ENCODE peak calls at places on chromosomes 13 and 19, in six cellular contexts. U is IMR-90, M is mesenchymal stem cell, O is neuronal stem cell, Z is H1, V is trophoblast cell. A is an unnamed sample. For H3K36me3, the result is how much of the 10 kb centered on the place peaks cover.

GRCh38 chr13:69319659-69320058 is 788.0 kb upstream of the ATXN8OS start:
- DNase-seq in Z (no peak), O (no peak), M (peak), V (no peak), U (no peak), A (no peak)

GRCh38 chr13:113411216-113412023 is 41.9 kb downstream of the ADPRHL1 start:
- DNase-seq in O (no peak), M (peak), V (peak), U (peak), Z (no peak), A (no peak)

GRCh38 chr13:79353698-79354097 is 52.4 kb downstream of the RBM26 start:
- DNase-seq in M (peak), U (no peak), O (no peak), Z (no peak), V (no peak), A (no peak)

GRCh38 chr19:52237771-52238400 is 31.5 kb upstream of the ZNF766 start:
- DNase-seq in V (peak), U (peak), Z (peak), O (peak), M (peak), A (peak)

GRCh38 chr19:1648156-1648925 is 4.1 kb downstream of the TCF3 start:
- DNase-seq in M (no peak), U (no peak), O (no peak), V (no peak), Z (no peak), A (no peak)

GRCh38 chr19:46661735-46662592 is 982 bp upstream of the DACT3 start:
- DNase-seq in O (peak), M (peak), U (peak), Z (peak), V (peak), A (peak)

GRCh38 chr19:38666662-38667448 is 19.4 kb downstream of the ACTN4 start:
- DNase-seq in O (peak), M (peak), Z (no peak), U (peak), V (no peak), A (peak)

GRCh38 chr19:19661675-19662251 is 1.7 kb downstream of the ATP13A1 start:
- DNase-seq in V (peak), U (no peak), O (no peak), M (no peak), Z (peak), A (peak)

GRCh38 chr19:31015778-31016177 is 333.5 kb downstream of the TSHZ3 start:
- DNase-seq in U (no peak), Z (no peak), V (no peak), O (no peak), M (no peak), A (peak)

GRCh38 chr19:49468746-49469447 is 5.1 kb upstream of the FLT3LG start:
- DNase-seq in U (no peak), Z (peak), O (no peak), M (peak), V (peak), A (peak)

GRCh38 chr13:101425623-101426022 is 9.3 kb upstream of the NALCN start:
- DNase-seq in O (no peak), U (no peak), M (no peak), V (no peak), Z (no peak), A (peak)

GRCh38 chr19:10260141-10260584 is 8.1 kb downstream of the MRPL4 start:
- DNase-seq in U (no peak), M (no peak), Z (no peak), V (no peak), O (no peak), A (no peak)

GRCh38 chr13:21538753-21539152 is 65.2 kb downstream of the MICU2 start:
- DNase-seq in O (no peak), Z (no peak), M (no peak), U (no peak), V (no peak), A (no peak)

GRCh38 chr13:105552078-105552477 is 983.4 kb downstream of the EFNB2 start:
- DNase-seq in V (no peak), M (no peak), O (no peak), U (no peak), Z (no peak), A (no peak)

GRCh38 chr13:30334663-30335386 is 27.5 kb upstream of the KATNAL1 start:
- DNase-seq in V (peak), Z (peak), M (no peak), O (peak), U (peak), A (peak)

GRCh38 chr19:32677657-32678056 is 2.0 kb downstream of the RGS9BP start:
- DNase-seq in U (no peak), V (no peak), M (peak), Z (no peak), O (peak), A (peak)

GRCh38 chr19:40713939-40714338 is 2.7 kb downstream of the COQ8B start:
- DNase-seq in V (no peak), Z (no peak), U (no peak), O (no peak), M (no peak), A (no peak)

GRCh38 chr19:29940971-29941585 is 961 bp upstream of the URI1 start:
- DNase-seq in V (no peak), U (no peak), O (no peak), Z (no peak), M (no peak), A (no peak)
- H3K23ac ChIP-seq in V (no peak), U (no peak), O (no peak), Z (no peak), M (no peak), A (no peak)

GRCh38 chr13:93355094-93355493 is 128.5 kb downstream of the GPC6 start:
- DNase-seq in U (no peak), Z (no peak), V (no peak), M (no peak), O (no peak), A (no peak)

DNA sequence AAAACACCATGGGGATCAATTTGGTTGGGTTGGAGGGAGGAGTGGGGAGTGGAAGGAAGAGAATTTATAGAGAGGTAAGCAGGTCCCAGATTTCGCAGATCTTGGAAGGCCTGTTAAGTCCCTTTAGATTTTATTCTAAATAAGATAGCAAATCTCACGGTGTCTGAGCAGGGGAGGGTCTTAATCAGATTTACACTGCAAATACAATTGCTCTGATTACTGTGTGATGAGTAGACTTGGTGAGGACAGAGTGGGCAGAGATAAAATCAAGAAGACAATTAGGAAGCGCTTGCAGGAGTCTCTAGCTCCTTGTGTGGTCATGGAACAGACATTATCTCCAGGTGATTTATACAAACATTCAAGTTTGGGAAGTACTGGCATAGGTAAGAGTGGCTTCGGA is 126.0 kb downstream of the GPC6 start:
- DNase-seq in Z (no peak), V (no peak), U (no peak), M (no peak), O (no peak), A (peak)
- H3K36me3 ChIP-seq in Z (under half), V (under half), U (under half), M (under half), O (under half), A (under half)

GRCh38 chr19:3684817-3685410 is 15.4 kb downstream of the PIP5K1C start:
- DNase-seq in M (no peak), U (no peak), Z (no peak), V (no peak), O (no peak), A (no peak)

GRCh38 chr19:3687774-3688706 is 12.2 kb downstream of the PIP5K1C start:
- DNase-seq in V (peak), M (no peak), O (no peak), U (no peak), Z (no peak), A (peak)

GRCh38 chr19:3690551-3691371 is 9.5 kb downstream of the PIP5K1C start:
- DNase-seq in O (no peak), U (no peak), V (no peak), Z (no peak), M (no peak), A (no peak)

GRCh38 chr19:3683866-3684816 is 16.1 kb downstream of the PIP5K1C start:
- DNase-seq in Z (no peak), O (no peak), M (peak), U (peak), V (peak), A (peak)

GRCh38 chr19:3687393-3687773 is 12.9 kb downstream of the PIP5K1C start:
- DNase-seq in O (no peak), U (no peak), M (no peak), Z (no peak), V (no peak), A (no peak)
- H3K23ac ChIP-seq in O (peak), U (no peak), M (no peak), Z (no peak), V (no peak), A (no peak)

GRCh38 chr19:3007975-3008374 is 21.1 kb downstream of the TLE2 start:
- DNase-seq in U (no peak), Z (no peak), M (no peak), V (no peak), O (no peak), A (no peak)

GRCh38 chr19:3006075-3006767 is 22.9 kb downstream of the TLE2 start:
- DNase-seq in O (no peak), V (peak), U (no peak), Z (peak), M (no peak), A (peak)

GRCh38 chr19:3003046-3003445 is 25.7 kb downstream of the TLE6 start:
- DNase-seq in V (no peak), M (no peak), U (no peak), Z (no peak), O (no peak), A (no peak)

GRCh38 chr19:3004522-3004921 is 24.6 kb downstream of the TLE2 start:
- DNase-seq in O (no peak), V (no peak), M (no peak), Z (no peak), U (no peak), A (no peak)

DNA sequence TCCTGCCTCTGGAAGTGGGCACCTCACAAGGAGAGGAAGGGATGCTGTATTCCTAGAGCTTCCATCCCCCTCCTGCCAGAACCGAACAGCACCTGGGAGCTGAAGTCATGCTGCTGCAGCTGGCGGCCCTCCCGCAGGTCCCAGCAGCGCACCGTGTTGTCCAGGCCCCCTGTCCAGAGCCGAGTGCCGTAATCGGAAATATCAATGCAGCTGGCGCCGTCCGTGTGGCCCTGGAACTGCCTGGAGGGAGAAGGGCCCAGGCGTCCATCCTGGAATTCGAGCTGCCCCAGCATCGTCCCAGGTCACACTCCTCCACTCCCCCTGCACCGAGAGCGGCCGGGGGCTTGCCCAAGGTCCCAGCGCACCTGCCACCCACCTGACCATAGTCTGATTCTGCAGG is 23.7 kb downstream of the TLE2 start:
- DNase-seq in U (no peak), M (no peak), O (no peak), Z (no peak), V (no peak), A (no peak)
- H3K36me3 ChIP-seq in U (under half), M (under half), O (under half), Z (under half), V (under half), A (under half)

DNA sequence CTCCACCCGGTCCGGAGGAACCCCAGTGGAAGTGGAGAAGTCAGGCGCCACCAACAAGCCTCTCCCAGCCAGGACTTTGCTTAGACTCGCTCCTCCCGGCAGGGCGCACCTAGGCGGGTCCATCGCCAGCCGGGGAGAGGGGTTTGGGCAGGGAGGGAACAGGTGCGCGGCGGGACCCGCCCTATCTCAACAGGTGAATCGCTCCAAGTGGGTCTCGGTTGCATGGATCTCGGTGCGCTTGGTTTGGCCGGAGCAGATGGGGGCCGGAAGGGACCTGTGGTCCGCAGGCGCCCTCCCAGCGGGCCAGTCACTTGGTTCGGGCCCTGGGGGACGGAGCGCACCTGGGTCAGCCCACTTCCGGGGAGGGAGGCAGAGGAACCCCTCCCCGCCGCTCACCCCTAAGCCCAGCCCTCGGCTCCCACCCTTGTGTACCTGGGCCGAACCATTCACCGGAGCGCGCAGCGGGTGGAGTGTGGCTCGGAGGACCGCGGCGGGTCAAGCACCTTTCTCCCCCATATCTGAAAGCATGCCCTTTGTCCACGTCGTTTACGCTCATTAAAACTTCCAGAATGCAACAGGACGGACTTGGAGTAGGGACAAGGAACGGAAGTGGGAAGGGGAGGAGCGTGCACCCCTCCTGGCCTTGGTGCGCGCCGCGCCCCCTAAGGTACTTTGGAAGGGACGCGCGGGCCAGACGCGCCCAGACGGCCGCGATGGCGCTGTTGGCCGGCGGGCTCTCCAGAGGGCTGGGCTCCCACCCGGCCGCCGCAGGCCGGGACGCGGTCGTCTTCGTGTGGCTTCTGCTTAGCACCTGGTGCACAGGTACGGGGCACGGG is at the start of gene LSR:
- DNase-seq in Z (peak), O (peak), M (no peak), V (peak), U (no peak), A (peak)
- H3K23ac ChIP-seq in Z (no peak), O (peak), M (peak), V (no peak), U (no peak), A (no peak)

DNA sequence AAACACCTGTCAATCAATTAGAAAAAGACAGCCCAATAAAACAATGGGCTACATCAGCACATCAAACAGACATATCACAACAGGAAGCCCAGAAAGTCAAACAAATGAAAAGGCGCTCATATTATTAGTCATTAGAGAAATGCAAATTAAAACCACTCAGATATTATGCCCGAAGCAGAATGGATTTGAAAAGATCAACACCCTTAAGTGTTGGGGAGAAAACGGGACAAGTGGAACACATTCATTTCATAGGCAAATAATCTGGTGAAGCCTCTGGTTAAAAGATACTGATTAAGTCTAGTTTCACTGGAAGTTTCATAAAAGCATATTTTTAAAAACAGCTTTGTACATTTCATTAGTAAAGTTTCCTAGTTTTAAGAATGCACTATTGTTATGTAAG is 17.4 kb downstream of the NLRP9 start:
- DNase-seq in U (no peak), M (no peak), Z (no peak), O (no peak), V (no peak), A (no peak)
- H3K36me3 ChIP-seq in U (under half), M (under half), Z (under half), O (under half), V (under half), A (under half)